ENCODE peak calls at places on chromosome X, in five cellular contexts. One of them, this sample, is unnamed.

GRCh38 chrX:93594780-93595179 is 78.6 kb downstream of the NAP1L3 start:
- DNase-seq in dermis microvascular lymphatic vessel endothelial cell: no peak
- DNase-seq in kidney: no peak
- DNase-seq in DMS79 treated with DMSO at 0.1 percent for 48 hours: no peak
- DNase-seq in stimulated activated CD4-positive, alpha-beta T cell treated with anti-CD3 and anti-CD28 coated beads, Interleukin-12 subunit alpha, Interleukin-12 subunit beta, amount 100 ng/mL, for 4 hours: no peak
- DNase-seq in this sample: no peak

GRCh38 chrX:151180400-151180799 is 4.0 kb downstream of the GPR50 start:
- DNase-seq in kidney: no peak
- DNase-seq in stimulated activated CD4-positive, alpha-beta T cell treated with anti-CD3 and anti-CD28 coated beads, Interleukin-12 subunit alpha, Interleukin-12 subunit beta, amount 100 ng/mL, for 4 hours: no peak
- DNase-seq in DMS79 treated with DMSO at 0.1 percent for 48 hours: no peak
- DNase-seq in dermis microvascular lymphatic vessel endothelial cell: no peak
- DNase-seq in this sample: no peak

GRCh38 chrX:150018931-150019331 is 80.6 kb upstream of the EOLA2 start:
- DNase-seq in kidney: no peak
- DNase-seq in stimulated activated CD4-positive, alpha-beta T cell treated with anti-CD3 and anti-CD28 coated beads, Interleukin-12 subunit alpha, Interleukin-12 subunit beta, amount 100 ng/mL, for 4 hours: no peak
- DNase-seq in dermis microvascular lymphatic vessel endothelial cell: peak
- DNase-seq in DMS79 treated with DMSO at 0.1 percent for 48 hours: no peak
- DNase-seq in this sample: no peak

GRCh38 chrX:19889582-19890342 is 2.4 kb upstream of the SH3KBP1 start:
- DNase-seq in kidney: no peak
- DNase-seq in dermis microvascular lymphatic vessel endothelial cell: peak
- DNase-seq in DMS79 treated with DMSO at 0.1 percent for 48 hours: no peak
- DNase-seq in stimulated activated CD4-positive, alpha-beta T cell treated with anti-CD3 and anti-CD28 coated beads, Interleukin-12 subunit alpha, Interleukin-12 subunit beta, amount 100 ng/mL, for 4 hours: peak
- DNase-seq in this sample: no peak

GRCh38 chrX:67408423-67409079 is 135.3 kb upstream of the AR start:
- DNase-seq in stimulated activated CD4-positive, alpha-beta T cell treated with anti-CD3 and anti-CD28 coated beads, Interleukin-12 subunit alpha, Interleukin-12 subunit beta, amount 100 ng/mL, for 4 hours: no peak
- DNase-seq in dermis microvascular lymphatic vessel endothelial cell: no peak
- DNase-seq in kidney: peak
- DNase-seq in DMS79 treated with DMSO at 0.1 percent for 48 hours: no peak
- DNase-seq in this sample: peak

GRCh38 chrX:2933125-2933900 is 4.2 kb upstream of the ARSD start:
- DNase-seq in DMS79 treated with DMSO at 0.1 percent for 48 hours: no peak
- DNase-seq in stimulated activated CD4-positive, alpha-beta T cell treated with anti-CD3 and anti-CD28 coated beads, Interleukin-12 subunit alpha, Interleukin-12 subunit beta, amount 100 ng/mL, for 4 hours: no peak
- DNase-seq in kidney: no peak
- DNase-seq in dermis microvascular lymphatic vessel endothelial cell: no peak
- DNase-seq in this sample: no peak

GRCh38 chrX:103170216-103170615 is 44.7 kb upstream of the BEX4 start:
- DNase-seq in stimulated activated CD4-positive, alpha-beta T cell treated with anti-CD3 and anti-CD28 coated beads, Interleukin-12 subunit alpha, Interleukin-12 subunit beta, amount 100 ng/mL, for 4 hours: no peak
- DNase-seq in DMS79 treated with DMSO at 0.1 percent for 48 hours: no peak
- DNase-seq in kidney: no peak
- DNase-seq in dermis microvascular lymphatic vessel endothelial cell: no peak
- DNase-seq in this sample: no peak

GRCh38 chrX:96770315-96770714 is 85.7 kb downstream of the DIAPH2 start:
- DNase-seq in stimulated activated CD4-positive, alpha-beta T cell treated with anti-CD3 and anti-CD28 coated beads, Interleukin-12 subunit alpha, Interleukin-12 subunit beta, amount 100 ng/mL, for 4 hours: no peak
- DNase-seq in dermis microvascular lymphatic vessel endothelial cell: peak
- DNase-seq in DMS79 treated with DMSO at 0.1 percent for 48 hours: no peak
- DNase-seq in kidney: no peak
- DNase-seq in this sample: no peak

GRCh38 chrX:84248226-84248625 is 60.2 kb upstream of the RPS6KA6 start:
- DNase-seq in stimulated activated CD4-positive, alpha-beta T cell treated with anti-CD3 and anti-CD28 coated beads, Interleukin-12 subunit alpha, Interleukin-12 subunit beta, amount 100 ng/mL, for 4 hours: no peak
- DNase-seq in DMS79 treated with DMSO at 0.1 percent for 48 hours: no peak
- DNase-seq in dermis microvascular lymphatic vessel endothelial cell: no peak
- DNase-seq in kidney: no peak
- DNase-seq in this sample: no peak

This sample was measured in chondrocyte.